ENCODE peak calls at places on chromosomes 2 and 18, in four cellular contexts. C, M, Z and N are unnamed samples. For H3K9me1, the result is how much of the 10 kb centered on the place peaks cover.

GRCh38 chr18:7946724-7947377 is 379.7 kb downstream of the PTPRM start:
- DNase-seq in C (peak), M (peak), Z (no peak), N (no peak)

GRCh38 chr2:228426502-228427216 is 245.2 kb upstream of the SPHKAP start:
- DNase-seq in C (no peak), M (no peak), Z (no peak), N (no peak)

GRCh38 chr2:86368181-86368824 is 30.9 kb upstream of the REEP1 start:
- DNase-seq in C (peak), M (peak), Z (peak), N (no peak)

GRCh38 chr2:30422437-30422805 is 24.6 kb upstream of the LCLAT1 start:
- DNase-seq in C (peak), M (no peak), Z (peak), N (no peak)

GRCh38 chr2:237590272-237591020 is at the start of gene RAB17:
- DNase-seq in C (peak), M (no peak), Z (no peak), N (no peak)

GRCh38 chr2:138959031-138959430 is 178.8 kb upstream of the NXPH2 start:
- DNase-seq in C (no peak), M (no peak), Z (no peak), N (no peak)

GRCh38 chr2:112150447-112150846 is 12.3 kb downstream of the FBLN7 start:
- DNase-seq in C (peak), M (peak), Z (no peak), N (peak)

GRCh38 chr2:8573234-8573941 is 108.5 kb upstream of the ID2 start:
- DNase-seq in C (no peak), M (no peak), Z (no peak), N (no peak)

GRCh38 chr2:120703330-120703994 is 32.2 kb upstream of the GLI2 start:
- DNase-seq in C (peak), M (peak), Z (no peak), N (no peak)

GRCh38 chr2:162490795-162491470 is 147.0 kb downstream of the GCA start:
- DNase-seq in C (no peak), M (no peak), Z (no peak), N (no peak)

GRCh38 chr18:73520229-73520628 is 627.4 kb downstream of the FBXO15 start:
- DNase-seq in C (peak), M (no peak), Z (no peak), N (no peak)

GRCh38 chr2:217151509-217152206 is 291.8 kb upstream of the TNP1 start:
- DNase-seq in C (no peak), M (no peak), Z (no peak), N (no peak)

GRCh38 chr2:26630669-26631360 is 10.4 kb downstream of the CIB4 start:
- DNase-seq in C (peak), M (no peak), Z (no peak), N (peak)

GRCh38 chr2:1132328-1132964 is 181.8 kb downstream of the SNTG2 start:
- DNase-seq in C (no peak), M (no peak), Z (no peak), N (no peak)

GRCh38 chr2:127577973-127578372 is 42.5 kb downstream of the MYO7B start:
- DNase-seq in C (no peak), M (no peak), Z (no peak), N (no peak)

GRCh38 chr18:75003764-75004690 is 204.9 kb downstream of the PTGR3 start:
- DNase-seq in C (no peak), M (no peak), Z (no peak), N (no peak)

GRCh38 chr2:23803965-23804542 is 122.9 kb downstream of the ATAD2B start:
- DNase-seq in C (peak), M (peak), Z (peak), N (no peak)

GRCh38 chr2:168913495-168913894 is 12.4 kb downstream of the G6PC2 start:
- DNase-seq in C (no peak), M (no peak), Z (no peak), N (no peak)

DNA sequence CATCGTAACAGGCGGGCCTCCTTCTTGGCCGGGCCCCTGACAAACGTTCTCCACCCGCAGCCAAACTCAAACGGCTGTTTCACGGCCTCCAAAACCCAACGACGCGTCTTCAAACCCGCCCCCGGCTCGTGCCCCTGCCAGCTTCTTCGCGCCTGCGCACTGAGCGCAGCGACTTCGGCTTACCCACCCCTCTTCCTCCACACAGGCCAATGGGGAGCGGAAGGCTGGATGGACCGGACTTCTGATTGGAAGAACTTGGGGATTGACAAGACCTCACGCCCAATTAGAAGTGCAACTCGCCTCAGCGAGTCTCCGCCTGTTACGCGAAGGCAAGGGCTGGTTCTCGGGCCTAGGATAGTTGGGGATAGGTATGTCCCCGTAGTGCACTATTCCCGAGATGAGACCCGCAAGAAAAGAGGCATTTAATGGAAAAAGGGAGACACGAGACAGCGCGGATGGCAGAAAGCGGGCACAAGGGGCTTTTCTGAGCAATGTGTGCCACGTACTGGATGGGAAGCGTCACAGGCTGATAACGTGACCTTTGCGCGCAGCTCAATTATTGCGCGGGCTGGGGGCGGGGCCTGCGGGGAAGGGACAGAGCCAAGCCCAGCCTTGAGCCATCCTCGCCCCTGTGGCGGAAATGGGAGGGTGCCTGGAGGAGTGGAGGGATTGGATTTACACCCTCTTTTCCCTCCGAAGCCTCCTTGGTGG is at the start of gene LAPTM4A:
- DNase-seq in C (peak), M (peak), Z (peak), N (peak)
- TF ChIP-seq CTCF in C (no peak), M (no peak), Z (no peak), N (no peak)

GRCh38 chr2:233468047-233468745 is 98.4 kb downstream of the USP40 start:
- DNase-seq in C (no peak), M (no peak), Z (no peak), N (no peak)
- H3K9me1 ChIP-seq in C (under half), M (under half), Z (under half), N (under half)

GRCh38 chr2:85148190-85148589 is 15.0 kb downstream of the TCF7L1 start:
- DNase-seq in C (no peak), M (no peak), Z (no peak), N (no peak)
- TF ChIP-seq CTCF in C (no peak), M (no peak), Z (no peak), N (no peak)

GRCh38 chr2:47339745-47340541 is 63.0 kb upstream of the MSH2 start:
- DNase-seq in C (peak), M (no peak), Z (no peak), N (peak)

GRCh38 chr2:47345584-47345913 is 57.4 kb upstream of the MSH2 start:
- DNase-seq in C (no peak), M (peak), Z (no peak), N (no peak)

GRCh38 chr2:47346107-47346506 is 56.8 kb upstream of the MSH2 start:
- DNase-seq in C (no peak), M (no peak), Z (no peak), N (no peak)

GRCh38 chr2:47346669-47347068 is 56.3 kb upstream of the MSH2 start:
- DNase-seq in C (no peak), M (no peak), Z (no peak), N (no peak)

GRCh38 chr2:47344890-47345583 is 57.9 kb upstream of the MSH2 start:
- DNase-seq in C (peak), M (peak), Z (peak), N (no peak)
- H3K9me1 ChIP-seq in C (under half), M (under half), Z (under half), N (under half)